ENCODE peak calls at places on chromosomes 2 and 18, in five cellular contexts. F is GM12891, H is K562, B is GM12878, V is H1. S is an unnamed sample.

GRCh38 chr18:42310956-42311355 is 355.9 kb downstream of the PIK3C3 start:
- DNase-seq in F (no peak), H (no peak), B (no peak), V (no peak), S (no peak)

GRCh38 chr2:206230060-206230890 is 44.2 kb upstream of the ZDBF2 start:
- DNase-seq in F (no peak), H (no peak), B (no peak), V (peak; percentile 56), S (no peak)

GRCh38 chr2:80303006-80303741 is 1.4 kb downstream of the LRRTM1 start:
- DNase-seq in F (no peak), H (no peak), B (no peak), V (peak; percentile 68), S (no peak)

GRCh38 chr2:168518555-168519066 is 62.5 kb downstream of the CERS6 start:
- DNase-seq in F (no peak), H (no peak), B (no peak), V (peak; percentile 47), S (no peak)

GRCh38 chr2:233068762-233069418 is 8.7 kb downstream of the INPP5D start:
- DNase-seq in F (no peak), H (no peak), B (no peak), V (no peak), S (no peak)

GRCh38 chr18:36850527-36851201 is 21.7 kb downstream of the KIAA1328 start:
- DNase-seq in F (no peak), H (no peak), B (no peak), V (no peak), S (no peak)

GRCh38 chr2:38665854-38666577 is at the start of gene GALM:
- DNase-seq in F (no peak), H (peak; percentile 80), B (no peak), V (peak; percentile 81), S (no peak)

GRCh38 chr2:112814278-112814677 is 22.3 kb downstream of the IL1B start:
- DNase-seq in F (no peak), H (no peak), B (no peak), V (no peak), S (no peak)

GRCh38 chr18:58046794-58047555 is 2.9 kb downstream of the NEDD4L start:
- DNase-seq in F (no peak), H (no peak), B (no peak), V (no peak), S (no peak)

GRCh38 chr2:227939271-227940027 is 68.0 kb downstream of the DAW1 start:
- DNase-seq in F (no peak), H (peak; percentile 5), B (no peak), V (peak; percentile 50), S (no peak)

GRCh38 chr18:46070683-46071614 is 1.1 kb downstream of the PSTPIP2 start:
- DNase-seq in F (no peak), H (no peak), B (no peak), V (peak; percentile 54), S (no peak)

GRCh38 chr2:85018049-85018447 is 47.1 kb downstream of the KCMF1 start:
- DNase-seq in F (no peak), H (no peak), B (no peak), V (no peak), S (no peak)

GRCh38 chr18:29160123-29160522 is 983.2 kb upstream of the CDH2 start:
- DNase-seq in F (no peak), H (no peak), B (no peak), V (no peak), S (no peak)

GRCh38 chr18:35215026-35215425 is 25.8 kb upstream of the ZNF397 start:
- DNase-seq in F (no peak), H (no peak), B (no peak), V (no peak), S (no peak)

GRCh38 chr2:168613510-168613909 is 157.4 kb downstream of the CERS6 start:
- DNase-seq in F (no peak), H (no peak), B (no peak), V (no peak), S (no peak)

GRCh38 chr2:106158131-106158530 is 36.0 kb downstream of the UXS1 start:
- DNase-seq in F (no peak), H (no peak), B (no peak), V (no peak), S (no peak)

GRCh38 chr2:116716038-116716437 is 1098.5 kb upstream of the DDX18 start:
- DNase-seq in F (no peak), H (no peak), B (no peak), V (no peak), S (no peak)

GRCh38 chr18:72128649-72129048 is 415.5 kb downstream of the CBLN2 start:
- DNase-seq in F (no peak), H (no peak), B (no peak), V (no peak), S (no peak)

GRCh38 chr18:72866901-72867701 is 686 bp downstream of the NETO1 start:
- DNase-seq in F (no peak), H (no peak), B (no peak), V (peak; percentile 73), S (peak; percentile 13)

GRCh38 chr2:61993422-61994024 is 88.0 kb downstream of the COMMD1 start:
- DNase-seq in F (no peak), H (peak; percentile 28), B (peak; percentile 55), V (no peak), S (no peak)

GRCh38 chr2:121075006-121075545 is 209.9 kb downstream of the TFCP2L1 start:
- DNase-seq in F (peak; percentile 54), H (peak; percentile 85), B (peak; percentile 5), V (peak; percentile 78), S (no peak)

GRCh38 chr18:77042583-77042982 is 90.0 kb downstream of the MBP start:
- DNase-seq in F (no peak), H (no peak), B (no peak), V (no peak), S (no peak)

GRCh38 chr2:176490061-176490861 is 221.0 kb downstream of the MTX2 start:
- DNase-seq in F (no peak), H (peak; percentile 25), B (no peak), V (peak; percentile 79), S (no peak)

GRCh38 chr2:162710282-162710891 is 128.2 kb downstream of the KCNH7 start:
- DNase-seq in F (no peak), H (no peak), B (no peak), V (no peak), S (no peak)

GRCh38 chr2:158936978-158937377 is 31.5 kb upstream of the TANC1 start:
- DNase-seq in F (no peak), H (no peak), B (no peak), V (no peak), S (no peak)

GRCh38 chr2:145228506-145228905 is 708.6 kb upstream of the ZEB2 start:
- DNase-seq in F (no peak), H (no peak), B (no peak), V (no peak), S (no peak)

GRCh38 chr2:54589340-54590215 is 133.5 kb downstream of the SPTBN1 start:
- DNase-seq in F (no peak), H (peak; percentile 79), B (no peak), V (no peak), S (no peak)

GRCh38 chr2:15665067-15665942 is 73.6 kb downstream of the DDX1 start:
- DNase-seq in F (no peak), H (no peak), B (no peak), V (no peak), S (no peak)

GRCh38 chr18:78782951-78783563 is 196.6 kb upstream of the SALL3 start:
- DNase-seq in F (no peak), H (no peak), B (no peak), V (no peak), S (no peak)

GRCh38 chr18:73670046-73670445 is 477.6 kb downstream of the FBXO15 start:
- DNase-seq in F (no peak), H (no peak), B (no peak), V (no peak), S (no peak)

GRCh38 chr18:51108330-51108729 is 78.3 kb downstream of the SMAD4 start:
- DNase-seq in F (no peak), H (no peak), B (no peak), V (no peak), S (no peak)

GRCh38 chr2:25587361-25587760 is 86.0 kb downstream of the DTNB start:
- DNase-seq in F (no peak), H (no peak), B (no peak), V (no peak), S (no peak)

GRCh38 chr2:220078439-220078838 is 451.0 kb downstream of the SLC4A3 start:
- DNase-seq in F (no peak), H (no peak), B (no peak), V (no peak), S (no peak)

GRCh38 chr2:232368311-232368731 is 10.2 kb upstream of the ALPP start:
- DNase-seq in F (no peak), H (no peak), B (no peak), V (no peak), S (no peak)

GRCh38 chr2:47174731-47175361 is 19.7 kb upstream of the STPG4 start:
- DNase-seq in F (no peak), H (peak; percentile 39), B (no peak), V (no peak), S (no peak)
- TF ChIP-seq POLR2AphosphoS5 in F (peak; percentile 74), H (no peak), B (peak; percentile 82), V (peak; percentile 38), S (peak; percentile 64)

GRCh38 chr2:241701405-241702154 is at the start of gene ING5:
- DNase-seq in F (peak; percentile 69), H (peak; percentile 76), B (peak; percentile 46), V (peak; percentile 98), S (peak; percentile 77)
- TF ChIP-seq POLR2A in F (no peak), H (peak; percentile 89), B (peak; percentile 89), V (peak; percentile 97), S (peak; percentile 84)

GRCh38 chr18:71068338-71068737 is 779.5 kb downstream of the SOCS6 start:
- DNase-seq in F (no peak), H (no peak), B (no peak), V (no peak), S (no peak)
- TF ChIP-seq TAF1 in F (no peak), H (no peak), B (no peak), V (no peak), S (no peak)

DNA sequence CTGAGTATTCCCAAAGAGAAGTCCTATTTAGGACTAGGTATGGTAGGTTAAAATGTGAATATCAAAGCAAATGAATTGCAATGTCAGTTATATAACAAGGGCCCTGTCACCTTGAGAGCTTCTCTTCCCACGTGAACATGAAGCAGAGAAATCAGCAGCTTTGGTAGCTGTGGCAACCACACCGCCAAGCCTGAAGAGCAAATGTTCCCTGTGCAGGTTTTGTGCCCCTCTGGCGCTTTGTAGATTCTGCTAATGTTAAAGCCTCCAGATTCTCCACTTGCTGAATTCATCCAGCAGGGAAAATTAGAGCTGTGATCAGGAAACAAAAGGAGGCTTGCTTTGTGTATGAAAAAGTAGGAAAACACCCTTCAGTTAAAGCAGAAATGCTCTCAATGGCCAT is 322.6 kb downstream of the RBM43 start:
- DNase-seq in F (no peak), H (no peak), B (no peak), V (no peak), S (no peak)
- TF ChIP-seq POLR2AphosphoS5 in F (no peak), H (no peak), B (no peak), V (no peak), S (no peak)

S was measured in GM12892.